ENCODE peak calls at places on chromosomes 2 and 18, in six cellular contexts. N is WERI-Rb-1, O is GM12865, E is OCI-LY7, P is fibroblast of pulmonary artery, Y is heart left ventricle. B is an unnamed sample.

GRCh38 chr2:209145941-209146681 is 277.7 kb upstream of the MAP2 start:
- DNase-seq in N (no peak), O (no peak), E (no peak), P (no peak), Y (no peak), B (no peak)

GRCh38 chr18:55096261-55097026 is 137.2 kb upstream of the CCDC68 start:
- DNase-seq in N (peak), O (peak), E (peak), P (peak), Y (peak), B (peak)

GRCh38 chr2:237643066-237643465 is 15.7 kb downstream of the LRRFIP1 start:
- DNase-seq in N (no peak), O (no peak), E (no peak), P (no peak), Y (no peak), B (no peak)

GRCh38 chr2:50596521-50596920 is 435.4 kb downstream of the NRXN1 start:
- DNase-seq in N (peak), O (no peak), E (no peak), P (no peak), Y (no peak), B (no peak)

GRCh38 chr2:232483923-232484627 is 3.6 kb downstream of the ECEL1 start:
- DNase-seq in N (no peak), O (no peak), E (no peak), P (no peak), Y (no peak), B (no peak)

GRCh38 chr2:168169097-168169745 is 78.2 kb downstream of the STK39 start:
- DNase-seq in N (peak), O (no peak), E (peak), P (peak), Y (no peak), B (no peak)

GRCh38 chr18:6052449-6052913 is 157.2 kb upstream of the TMEM200C start:
- DNase-seq in N (no peak), O (no peak), E (no peak), P (no peak), Y (no peak), B (no peak)

GRCh38 chr2:44087037-44087713 is 81.5 kb upstream of the PPM1B start:
- DNase-seq in N (peak), O (peak), E (peak), P (peak), Y (peak), B (no peak)

GRCh38 chr2:101556033-101556459 is 81.1 kb upstream of the RFX8 start:
- DNase-seq in N (no peak), O (no peak), E (no peak), P (no peak), Y (no peak), B (no peak)

GRCh38 chr18:8808001-8808400 is 102.6 kb downstream of the MTCL1 start:
- DNase-seq in N (peak), O (no peak), E (no peak), P (no peak), Y (no peak), B (no peak)

GRCh38 chr2:182631299-182631698 is 84.8 kb upstream of the DNAJC10 start:
- DNase-seq in N (no peak), O (no peak), E (no peak), P (no peak), Y (no peak), B (no peak)

GRCh38 chr2:24008672-24009366 is 1.1 kb upstream of the MFSD2B start:
- DNase-seq in N (no peak), O (no peak), E (no peak), P (no peak), Y (no peak), B (no peak)

GRCh38 chr2:38074775-38075435 is 1.0 kb downstream of the CYP1B1 start:
- DNase-seq in N (no peak), O (no peak), E (no peak), P (peak), Y (peak), B (no peak)

GRCh38 chr2:145186303-145186702 is 666.4 kb upstream of the ZEB2 start:
- DNase-seq in N (no peak), O (peak), E (peak), P (no peak), Y (no peak), B (no peak)

GRCh38 chr2:69589973-69590652 is 53.4 kb downstream of the AAK1 start:
- DNase-seq in N (no peak), O (no peak), E (no peak), P (peak), Y (peak), B (no peak)

GRCh38 chr2:85755122-85756027 is 1.6 kb downstream of the ATOH8 start:
- DNase-seq in N (no peak), O (peak), E (no peak), P (peak), Y (no peak), B (no peak)

GRCh38 chr2:19312949-19313348 is 45.5 kb downstream of the OSR1 start:
- DNase-seq in N (peak), O (peak), E (peak), P (peak), Y (no peak), B (no peak)
- TF ChIP-seq CTCF in N (peak), O (peak), E (peak), P (peak), Y (peak), B (peak)

GRCh38 chr2:98463988-98464771 is 19.5 kb downstream of the INPP4A start:
- DNase-seq in N (no peak), O (peak), E (no peak), P (no peak), Y (no peak), B (no peak)
- H3K4me3 ChIP-seq in N (no peak), O (peak), E (no peak), P (no peak), Y (no peak), B (no peak)

DNA sequence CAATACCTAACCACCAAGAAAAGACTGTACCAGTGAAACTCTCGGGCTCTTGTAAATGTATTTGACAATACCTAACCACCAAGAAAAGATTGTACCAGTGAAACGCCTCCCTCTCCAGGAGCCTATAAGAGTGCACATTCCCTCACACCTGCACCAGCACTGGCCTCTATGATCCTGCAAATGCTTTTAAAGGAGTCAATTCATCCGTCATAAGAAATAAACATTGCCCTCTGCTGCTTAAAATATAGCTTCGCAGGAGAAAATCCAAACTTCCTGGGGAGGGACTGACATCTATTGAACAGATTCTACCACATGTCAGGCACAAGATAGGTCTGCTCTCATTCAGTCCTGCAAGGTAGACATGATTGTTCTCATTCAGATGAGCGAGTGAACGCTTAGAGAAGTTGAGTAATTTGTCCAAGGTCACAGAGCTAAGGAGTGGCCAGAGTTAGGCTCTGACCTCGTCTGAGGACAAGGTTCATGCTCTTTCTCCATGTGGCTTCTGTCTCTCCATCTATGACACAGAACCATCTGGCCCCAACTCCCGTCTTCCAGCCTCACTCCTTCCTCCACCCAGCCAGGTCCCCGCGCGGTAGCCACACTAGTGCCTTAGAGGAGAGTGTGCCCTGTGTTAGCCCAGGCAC is 38.7 kb downstream of the MCFD2 start:
- DNase-seq in N (peak), O (peak), E (peak), P (peak), Y (peak), B (no peak)
- TF ChIP-seq CTCF in N (peak), O (no peak), E (peak), P (peak), Y (peak), B (no peak)

GRCh38 chr2:97870396-97870843 is 125.3 kb downstream of the TMEM131 start:
- DNase-seq in N (no peak), O (peak), E (peak), P (peak), Y (no peak), B (peak)

GRCh38 chr2:97868986-97869721 is 126.6 kb downstream of the TMEM131 start:
- DNase-seq in N (no peak), O (no peak), E (no peak), P (peak), Y (peak), B (no peak)

GRCh38 chr2:97871096-97871780 is 124.5 kb downstream of the TMEM131 start:
- DNase-seq in N (no peak), O (no peak), E (no peak), P (peak), Y (no peak), B (no peak)

DNA sequence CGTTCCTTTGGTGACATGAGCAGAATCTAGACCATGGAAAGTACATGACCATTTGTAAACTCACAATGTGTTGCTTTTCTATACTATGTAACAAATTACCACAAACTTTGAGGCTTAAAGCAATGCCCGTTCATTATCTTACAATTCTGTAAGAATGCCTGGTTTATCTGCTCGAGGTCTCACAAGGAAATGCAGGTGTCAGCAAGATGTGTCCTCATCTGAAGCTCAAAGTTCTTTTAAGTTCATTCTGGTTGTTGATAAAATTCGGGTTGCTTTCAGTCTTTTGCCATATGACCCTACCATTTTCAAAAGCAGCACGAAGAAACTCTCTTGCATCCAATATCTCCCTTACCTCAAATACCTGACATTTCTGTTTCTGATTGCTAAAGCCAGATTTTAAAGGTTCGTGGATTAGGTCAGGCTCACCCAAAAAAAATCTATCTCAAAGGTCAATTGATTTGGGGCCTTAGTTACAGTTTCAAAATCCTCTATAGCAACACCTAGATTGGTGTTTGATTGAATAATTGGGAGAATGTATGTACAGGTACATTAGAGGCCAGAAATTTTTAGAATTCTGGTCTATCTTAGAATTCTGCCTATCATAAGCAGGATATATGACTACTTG is 125.9 kb downstream of the TMEM131 start:
- DNase-seq in N (no peak), O (no peak), E (no peak), P (no peak), Y (no peak), B (no peak)
- H3K4me3 ChIP-seq in N (no peak), O (no peak), E (no peak), P (no peak), Y (no peak), B (no peak)

DNA sequence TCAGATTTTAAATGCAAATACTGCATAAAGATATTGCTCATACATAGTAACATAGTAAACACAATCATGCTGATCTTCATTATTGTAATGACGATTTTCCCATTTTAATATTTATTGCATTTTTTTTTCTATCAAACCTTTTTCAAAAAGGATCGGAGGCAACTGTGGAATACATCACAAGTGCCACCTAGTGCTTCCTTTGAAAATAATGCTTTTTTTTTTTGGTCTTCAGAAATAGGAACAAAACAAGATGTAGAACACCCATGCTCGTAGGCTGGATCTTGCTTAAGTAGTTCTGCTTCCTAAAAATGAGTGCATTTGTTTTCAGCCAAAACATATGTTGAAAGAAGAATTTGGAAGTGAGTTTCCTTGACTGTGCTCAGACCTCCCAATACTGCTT is 35.7 kb upstream of the GPR155 start:
- DNase-seq in N (no peak), O (peak), E (peak), P (peak), Y (no peak), B (no peak)
- TF ChIP-seq CTCF in N (no peak), O (peak), E (peak), P (peak), Y (peak), B (no peak)

GRCh38 chr2:201201371-201201770 is 18.4 kb downstream of the CASP10 start:
- DNase-seq in N (no peak), O (no peak), E (no peak), P (no peak), Y (no peak), B (no peak)

GRCh38 chr2:201208563-201209252 is 25.8 kb downstream of the CASP10 start:
- DNase-seq in N (no peak), O (peak), E (peak), P (no peak), Y (peak), B (no peak)

GRCh38 chr2:201204655-201205515 is 21.9 kb downstream of the CASP10 start:
- DNase-seq in N (no peak), O (peak), E (peak), P (no peak), Y (no peak), B (no peak)

GRCh38 chr2:201203916-201204654 is 21.1 kb downstream of the CASP10 start:
- DNase-seq in N (no peak), O (no peak), E (no peak), P (peak), Y (peak), B (no peak)

GRCh38 chr2:201205516-201205850 is 22.5 kb downstream of the CASP10 start:
- DNase-seq in N (no peak), O (no peak), E (no peak), P (no peak), Y (no peak), B (no peak)
- H3K4me3 ChIP-seq in N (no peak), O (no peak), E (no peak), P (no peak), Y (no peak), B (no peak)

GRCh38 chr18:28044036-28044435 is 132.9 kb downstream of the CDH2 start:
- DNase-seq in N (no peak), O (no peak), E (no peak), P (no peak), Y (no peak), B (no peak)

GRCh38 chr18:28050561-28050960 is 126.4 kb downstream of the CDH2 start:
- DNase-seq in N (no peak), O (no peak), E (no peak), P (no peak), Y (no peak), B (no peak)

GRCh38 chr18:28045176-28045810 is 131.6 kb downstream of the CDH2 start:
- DNase-seq in N (no peak), O (no peak), E (no peak), P (peak), Y (no peak), B (no peak)

GRCh38 chr18:28045880-28046279 is 131.1 kb downstream of the CDH2 start:
- DNase-seq in N (no peak), O (no peak), E (no peak), P (no peak), Y (no peak), B (no peak)

GRCh38 chr18:28048612-28049011 is 128.3 kb downstream of the CDH2 start:
- DNase-seq in N (no peak), O (no peak), E (no peak), P (no peak), Y (no peak), B (no peak)
- TF ChIP-seq CTCF in N (no peak), O (no peak), E (no peak), P (no peak), Y (no peak), B (no peak)

GRCh38 chr18:904135-905090 is at the start of gene ADCYAP1:
- DNase-seq in N (peak), O (no peak), E (no peak), P (peak), Y (no peak), B (no peak)
- H3K4me3 ChIP-seq in N (peak), O (no peak), E (no peak), P (no peak), Y (no peak), B (no peak)